ENCODE peak calls at places on chromosome 15, in ten cellular contexts. N is GM13976, F is ovary, W is GM06990, S is brain microvascular endothelial cell, O is glutamatergic neuron, J is foreskin keratinocyte, T is heart right ventricle, K is lower lobe of right lung, P is GM10248. X is an unnamed sample.

GRCh38 chr15:73965094-73965729 is 26.9 kb downstream of the STOML1 start:
- DNase-seq in N (no peak), F (no peak), W (peak; percentile 69), S (no peak), O (peak; percentile 76), J (no peak), T (no peak), K (no peak), P (no peak), X (no peak)

GRCh38 chr15:85412956-85413854 is 32.8 kb downstream of the AKAP13 start:
- DNase-seq in N (peak; percentile 90), F (peak; percentile 46), W (peak; percentile 72), S (peak; percentile 94), O (no peak), J (peak; percentile 85), T (peak; percentile 23), K (peak; percentile 61), P (peak; percentile 86), X (no peak)

GRCh38 chr15:62120776-62121175 is 44.3 kb downstream of the C2CD4B start:
- DNase-seq in N (no peak), F (no peak), W (no peak), S (no peak), O (no peak), J (no peak), T (no peak), K (no peak), P (no peak), X (no peak)

GRCh38 chr15:77426377-77426776 is 5.7 kb downstream of the HMG20A start:
- DNase-seq in N (no peak), F (no peak), W (no peak), S (no peak), O (no peak), J (no peak), T (no peak), K (no peak), P (no peak), X (no peak)

GRCh38 chr15:46644493-46645481 is 1010.0 kb downstream of the SQOR start:
- DNase-seq in N (no peak), F (no peak), W (no peak), S (no peak), O (no peak), J (no peak), T (no peak), K (no peak), P (no peak), X (no peak)

GRCh38 chr15:62068787-62069170 is 2.0 kb downstream of the C2CD4A start:
- DNase-seq in N (no peak), F (no peak), W (no peak), S (no peak), O (no peak), J (no peak), T (no peak), K (no peak), P (no peak), X (no peak)

GRCh38 chr15:85073556-85074194 is 92.0 kb downstream of the PDE8A start:
- DNase-seq in N (peak; percentile 43), F (no peak), W (no peak), S (peak; percentile 22), O (no peak), J (peak; percentile 21), T (no peak), K (no peak), P (peak; percentile 57), X (no peak)

GRCh38 chr15:31102374-31103342 is 1.1 kb upstream of the TRPM1 start:
- DNase-seq in N (no peak), F (no peak), W (no peak), S (no peak), O (no peak), J (no peak), T (no peak), K (no peak), P (no peak), X (no peak)

GRCh38 chr15:73876779-73877178 is 3.4 kb downstream of the TBC1D21 start:
- DNase-seq in N (no peak), F (no peak), W (no peak), S (no peak), O (no peak), J (no peak), T (no peak), K (no peak), P (no peak), X (no peak)

GRCh38 chr15:70012895-70013294 is 84.8 kb downstream of the TLE3 start:
- DNase-seq in N (no peak), F (no peak), W (no peak), S (no peak), O (no peak), J (no peak), T (no peak), K (no peak), P (no peak), X (no peak)

GRCh38 chr15:95501865-95502264 is 828.6 kb upstream of the NR2F2 start:
- DNase-seq in N (no peak), F (no peak), W (no peak), S (no peak), O (no peak), J (no peak), T (no peak), K (no peak), P (no peak), X (no peak)

GRCh38 chr15:86336051-86336788 is 256.5 kb downstream of the AGBL1 start:
- DNase-seq in N (no peak), F (no peak), W (no peak), S (no peak), O (no peak), J (peak; percentile 99), T (no peak), K (no peak), P (no peak), X (no peak)

GRCh38 chr15:45268135-45268534 is 16.1 kb downstream of the SLC28A2 start:
- DNase-seq in N (no peak), F (no peak), W (no peak), S (no peak), O (no peak), J (no peak), T (no peak), K (no peak), P (no peak), X (no peak)

GRCh38 chr15:64102497-64102896 is 6.7 kb downstream of the SNX1 start:
- DNase-seq in N (no peak), F (no peak), W (no peak), S (no peak), O (no peak), J (no peak), T (no peak), K (no peak), P (no peak), X (no peak)

GRCh38 chr15:67186688-67187087 is 67.8 kb downstream of the AAGAB start:
- DNase-seq in N (no peak), F (no peak), W (no peak), S (no peak), O (no peak), J (no peak), T (no peak), K (no peak), P (no peak), X (no peak)

GRCh38 chr15:61133361-61133760 is 95.7 kb downstream of the RORA start:
- DNase-seq in N (no peak), F (no peak), W (no peak), S (no peak), O (no peak), J (no peak), T (no peak), K (no peak), P (no peak), X (no peak)

GRCh38 chr15:69414702-69415161 is 583 bp downstream of the KIF23 start:
- DNase-seq in N (peak; percentile 54), F (no peak), W (peak; percentile 56), S (peak; percentile 92), O (peak; percentile 44), J (peak; percentile 71), T (peak; percentile 23), K (peak; percentile 61), P (peak; percentile 55), X (no peak)

DNA sequence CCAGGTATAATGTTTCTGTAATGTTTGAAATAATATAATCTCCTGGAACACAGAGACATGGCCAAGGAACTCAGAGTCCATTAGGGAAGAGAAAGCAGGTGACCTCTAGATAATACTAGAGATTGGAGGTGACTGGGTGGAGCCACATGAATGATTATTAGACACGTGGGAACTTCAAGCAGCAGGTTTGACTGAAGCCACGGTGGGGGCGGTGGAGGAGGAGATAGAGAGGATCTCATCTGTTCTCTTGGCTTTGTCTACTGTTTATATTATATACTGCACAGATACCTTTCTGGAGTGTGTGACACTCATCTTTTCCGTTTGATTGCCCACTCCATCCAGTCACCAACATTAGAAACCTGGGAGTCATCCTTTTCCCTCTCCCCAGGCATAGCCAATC is 33.7 kb downstream of the KIF7 start:
- DNase-seq in N (no peak), F (no peak), W (no peak), S (no peak), O (no peak), J (no peak), T (no peak), K (no peak), P (no peak), X (no peak)
- TF ChIP-seq CTCF in N (no peak), F (no peak), W (no peak), S (no peak), O (no peak), J (no peak), T (no peak), K (no peak), P (no peak), X (no peak)

GRCh38 chr15:99207672-99208071 is 41.7 kb downstream of the TTC23 start:
- DNase-seq in N (no peak), F (no peak), W (no peak), S (no peak), O (no peak), J (no peak), T (no peak), K (no peak), P (no peak), X (no peak)
- TF ChIP-seq CTCF in N (no peak), F (no peak), W (no peak), S (no peak), O (no peak), J (peak; percentile 9), T (no peak), K (no peak), P (no peak), X (no peak)

GRCh38 chr15:51936119-51936478 is 35.5 kb downstream of the LEO1 start:
- DNase-seq in N (no peak), F (no peak), W (no peak), S (no peak), O (no peak), J (no peak), T (no peak), K (no peak), P (no peak), X (no peak)
- TF ChIP-seq CTCF in N (no peak), F (no peak), W (peak; percentile 16), S (no peak), O (no peak), J (peak; percentile 30), T (no peak), K (no peak), P (no peak), X (no peak)

DNA sequence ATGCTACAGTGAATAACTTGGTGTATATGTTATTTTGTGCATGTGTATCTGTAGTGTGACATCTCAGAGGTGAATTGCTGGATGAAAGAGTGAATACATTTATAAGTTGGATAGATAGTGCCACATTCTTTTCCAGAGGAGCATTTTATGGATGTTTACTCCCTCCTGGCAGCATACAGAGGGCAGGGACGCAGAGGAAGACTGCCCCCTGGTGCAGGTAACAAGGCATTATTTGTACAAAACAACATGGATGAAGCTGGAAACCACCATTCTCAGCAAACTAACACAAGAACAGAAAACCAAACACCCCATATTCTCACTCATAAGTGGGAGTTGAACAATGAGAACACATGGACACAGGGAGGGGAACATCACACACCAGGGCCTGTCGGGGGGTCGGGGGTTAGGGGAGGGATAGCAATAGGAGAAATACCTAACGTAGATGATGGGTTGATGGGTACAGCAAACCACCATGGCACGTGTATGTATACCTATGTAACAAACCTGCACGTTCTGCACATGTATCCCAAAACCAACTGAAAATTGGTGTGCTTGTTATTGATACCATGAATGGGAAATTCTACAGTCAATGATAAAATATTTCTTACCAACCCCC is 57.9 kb upstream of the CTXND1 start:
- DNase-seq in N (no peak), F (no peak), W (no peak), S (no peak), O (peak; percentile 58), J (no peak), T (no peak), K (no peak), P (no peak), X (no peak)
- TF ChIP-seq CTCF in N (peak; percentile 10), F (no peak), W (peak; percentile 54), S (peak; percentile 66), O (peak; percentile 66), J (peak; percentile 64), T (peak; percentile 60), K (peak; percentile 38), P (peak; percentile 12), X (no peak)

X was measured in omental fat pad.